ENCODE peak calls at places on chromosome 22, in eight cellular contexts. E is HCT116, V is lower lobe of right lung, Y is spleen, I is PC-3, M is AG10803, D is stomach, P is foreskin fibroblast. C is an unnamed sample.

GRCh38 chr22:39253427-39254070 is 8.8 kb upstream of the PDGFB start:
- DNase-seq in E (peak), V (no peak), Y (no peak), I (peak), M (peak), D (peak), P (peak), C (peak)

GRCh38 chr22:24011735-24012068 is 598 bp downstream of the CABIN1 start:
- DNase-seq in E (no peak), V (no peak), Y (no peak), I (peak), M (no peak), D (no peak), P (peak), C (no peak)

GRCh38 chr22:36027960-36028645 is 521 bp downstream of the RBFOX2 start:
- DNase-seq in E (no peak), V (no peak), Y (peak), I (peak), M (no peak), D (no peak), P (no peak), C (no peak)

GRCh38 chr22:24594569-24595120 is 1.8 kb upstream of the LRRC75B start:
- DNase-seq in E (no peak), V (peak), Y (no peak), I (no peak), M (no peak), D (peak), P (no peak), C (no peak)

GRCh38 chr22:47587861-47588582 is 825.6 kb downstream of the TBC1D22A start:
- DNase-seq in E (no peak), V (no peak), Y (no peak), I (no peak), M (no peak), D (peak), P (no peak), C (no peak)

GRCh38 chr22:27925331-27925730 is 6.3 kb upstream of the PITPNB start:
- DNase-seq in E (no peak), V (no peak), Y (no peak), I (no peak), M (no peak), D (no peak), P (no peak), C (no peak)

GRCh38 chr22:36136988-36137387 is 23.6 kb downstream of the APOL3 start:
- DNase-seq in E (no peak), V (no peak), Y (no peak), I (no peak), M (no peak), D (no peak), P (peak), C (no peak)

GRCh38 chr22:20267441-20268288 is 453 bp downstream of the RTN4R start:
- DNase-seq in E (no peak), V (peak), Y (no peak), I (peak), M (no peak), D (peak), P (no peak), C (no peak)

GRCh38 chr22:44505796-44506354 is 7.8 kb upstream of the RTL6 start:
- DNase-seq in E (no peak), V (no peak), Y (no peak), I (no peak), M (peak), D (no peak), P (no peak), C (no peak)

GRCh38 chr22:30182365-30182764 is 64.2 kb downstream of the LIF start:
- DNase-seq in E (no peak), V (no peak), Y (no peak), I (no peak), M (no peak), D (no peak), P (no peak), C (no peak)

GRCh38 chr22:30444632-30445437 is 19.3 kb downstream of the MTFP1 start:
- DNase-seq in E (peak), V (no peak), Y (no peak), I (peak), M (peak), D (peak), P (peak), C (no peak)

GRCh38 chr22:27573280-27573711 is 228.3 kb downstream of the MN1 start:
- DNase-seq in E (no peak), V (no peak), Y (peak), I (no peak), M (no peak), D (no peak), P (no peak), C (no peak)

DNA sequence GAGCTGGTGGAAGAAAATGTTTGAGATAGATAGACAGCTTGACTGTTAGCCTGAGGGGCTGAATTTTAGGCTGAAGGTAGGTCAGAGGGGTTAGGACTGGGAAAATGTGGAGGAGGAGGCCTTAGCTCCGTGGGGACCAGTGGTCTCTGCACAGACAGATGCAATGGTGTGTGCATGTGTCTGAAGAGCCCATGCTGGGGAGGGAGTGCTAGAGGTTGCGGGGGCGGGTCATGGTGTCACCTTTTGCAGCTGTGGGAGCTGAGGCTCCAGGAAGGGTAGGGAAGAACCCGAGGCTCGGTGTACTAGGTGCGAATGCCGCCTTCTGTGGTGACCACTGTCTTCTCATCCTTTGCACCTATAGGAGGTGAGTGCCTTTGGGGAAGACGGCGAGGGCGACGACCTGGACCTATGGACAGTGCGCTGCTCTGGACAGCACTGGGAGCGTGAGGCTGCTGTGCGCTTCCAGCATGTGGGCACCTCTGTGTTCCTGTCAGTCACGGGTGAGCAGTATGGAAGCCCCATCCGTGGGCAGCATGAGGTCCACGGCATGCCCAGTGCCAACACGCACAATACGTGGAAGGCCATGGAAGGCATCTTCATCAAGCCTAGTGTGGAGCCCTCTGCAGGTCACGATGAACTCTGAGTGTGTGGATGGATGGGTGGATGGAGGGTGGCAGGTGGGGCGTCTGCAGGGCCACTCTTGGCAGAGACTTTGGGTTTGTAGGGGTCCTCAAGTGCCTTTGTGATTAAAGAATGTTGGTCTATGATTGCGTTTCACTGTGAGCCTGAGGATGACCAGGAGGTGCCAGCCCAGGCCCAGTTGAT is 1.6 kb downstream of the SDF2L1 start:
- DNase-seq in E (no peak), V (no peak), Y (no peak), I (no peak), M (no peak), D (no peak), P (no peak), C (no peak)
- H3K4me3 ChIP-seq in E (peak), V (peak), Y (no peak), I (peak), M (no peak), D (peak), P (peak), C (peak)

GRCh38 chr22:22062306-22062793 is 79.8 kb upstream of the TOP3B start:
- DNase-seq in E (no peak), V (no peak), Y (no peak), I (no peak), M (no peak), D (no peak), P (no peak), C (no peak)

GRCh38 chr22:22058649-22059475 is 76.3 kb upstream of the TOP3B start:
- DNase-seq in E (no peak), V (no peak), Y (no peak), I (no peak), M (no peak), D (no peak), P (no peak), C (no peak)

GRCh38 chr22:22059476-22060002 is 77.0 kb upstream of the TOP3B start:
- DNase-seq in E (no peak), V (no peak), Y (no peak), I (no peak), M (no peak), D (no peak), P (no peak), C (no peak)

GRCh38 chr22:22061085-22062077 is 78.8 kb upstream of the TOP3B start:
- DNase-seq in E (peak), V (no peak), Y (no peak), I (peak), M (peak), D (no peak), P (peak), C (no peak)

DNA sequence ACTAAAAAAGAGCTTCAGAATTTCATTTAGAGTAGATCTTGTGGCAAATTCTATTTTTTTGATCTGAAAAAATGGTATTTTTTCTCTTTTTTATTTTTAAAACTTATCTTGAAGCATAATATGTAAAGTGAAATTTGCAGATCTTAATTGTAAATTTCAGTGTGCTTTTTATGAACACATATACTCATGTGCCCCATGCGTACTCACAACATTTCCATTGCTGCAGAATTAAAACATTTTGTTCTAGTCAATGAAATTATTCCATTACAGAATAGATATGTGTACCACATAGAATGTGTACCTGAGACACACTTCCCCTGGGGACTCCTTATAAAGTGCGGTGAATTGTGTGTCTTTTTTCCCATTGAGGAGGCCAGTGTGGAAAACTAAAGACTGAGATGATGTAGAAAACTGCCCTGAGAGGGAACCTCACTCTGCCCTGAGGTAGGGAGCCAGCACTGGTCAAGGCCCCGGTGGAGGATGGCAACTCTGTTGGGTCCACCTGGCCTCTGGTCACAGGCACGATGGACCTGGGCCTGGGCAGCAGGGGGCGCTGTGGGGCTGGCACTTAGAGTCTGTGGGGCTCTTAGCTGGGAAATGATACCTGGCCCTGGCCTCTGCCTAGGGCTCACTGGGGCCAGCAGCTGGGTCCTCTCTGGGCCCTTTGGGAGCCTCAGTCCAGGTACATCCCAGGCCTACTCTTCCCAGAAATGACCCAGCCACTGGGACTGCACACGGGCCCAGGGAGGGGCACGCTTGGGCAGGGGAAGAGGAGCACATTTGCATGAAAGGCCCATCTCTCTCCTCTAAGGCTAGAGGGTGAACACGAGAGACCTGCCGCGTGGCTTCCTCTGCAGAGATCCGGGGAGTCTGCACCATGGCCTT is 77.9 kb upstream of the TOP3B start:
- DNase-seq in E (peak), V (peak), Y (peak), I (peak), M (no peak), D (no peak), P (peak), C (no peak)
- TF ChIP-seq CTCF in E (peak), V (peak), Y (peak), I (peak), M (peak), D (no peak), P (peak), C (peak)

GRCh38 chr22:29030016-29030617 is 31.5 kb downstream of the C22orf31 start:
- DNase-seq in E (peak), V (no peak), Y (no peak), I (peak), M (peak), D (peak), P (peak), C (no peak)
- H3K4me3 ChIP-seq in E (peak), V (peak), Y (peak), I (peak), M (peak), D (peak), P (peak), C (peak)

DNA sequence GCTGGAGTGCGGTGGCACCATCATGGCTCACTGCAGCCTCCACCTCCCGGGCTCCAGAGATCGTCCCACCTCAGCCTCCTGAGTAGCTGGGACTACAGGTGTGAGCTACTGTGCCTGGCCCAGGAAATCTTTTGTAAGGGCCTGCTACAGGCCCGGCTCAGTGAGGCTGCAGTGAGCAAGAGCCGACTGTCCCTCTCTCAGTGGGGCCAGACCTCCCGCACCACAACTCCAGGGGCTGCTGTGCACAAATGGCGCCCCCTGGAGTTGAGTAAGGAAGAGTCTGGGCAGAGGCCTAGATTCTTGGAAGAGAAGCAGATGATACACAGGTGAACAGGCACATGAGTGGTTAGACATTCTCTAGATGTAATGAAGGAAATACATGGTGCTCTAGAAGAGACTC is 7.0 kb downstream of the SERHL2 start:
- DNase-seq in E (no peak), V (no peak), Y (no peak), I (no peak), M (no peak), D (no peak), P (peak), C (no peak)
- TF ChIP-seq CTCF in E (peak), V (peak), Y (no peak), I (peak), M (peak), D (no peak), P (peak), C (peak)

GRCh38 chr22:41923595-41924276 is 2.9 kb downstream of the TNFRSF13C start:
- DNase-seq in E (no peak), V (no peak), Y (no peak), I (no peak), M (no peak), D (no peak), P (no peak), C (no peak)

GRCh38 chr22:41922940-41923594 is 3.5 kb downstream of the TNFRSF13C start:
- DNase-seq in E (no peak), V (no peak), Y (no peak), I (no peak), M (no peak), D (no peak), P (no peak), C (no peak)

GRCh38 chr22:41928416-41929157 is 2.0 kb upstream of the TNFRSF13C start:
- DNase-seq in E (no peak), V (no peak), Y (peak), I (no peak), M (no peak), D (no peak), P (no peak), C (no peak)

GRCh38 chr22:41927813-41928212 is 1.2 kb upstream of the TNFRSF13C start:
- DNase-seq in E (no peak), V (no peak), Y (peak), I (no peak), M (no peak), D (no peak), P (no peak), C (no peak)

GRCh38 chr22:41925783-41926460 is 684 bp downstream of the TNFRSF13C start:
- DNase-seq in E (no peak), V (peak), Y (peak), I (peak), M (peak), D (peak), P (peak), C (no peak)
- H3K4me3 ChIP-seq in E (no peak), V (peak), Y (peak), I (peak), M (peak), D (peak), P (peak), C (peak)

DNA sequence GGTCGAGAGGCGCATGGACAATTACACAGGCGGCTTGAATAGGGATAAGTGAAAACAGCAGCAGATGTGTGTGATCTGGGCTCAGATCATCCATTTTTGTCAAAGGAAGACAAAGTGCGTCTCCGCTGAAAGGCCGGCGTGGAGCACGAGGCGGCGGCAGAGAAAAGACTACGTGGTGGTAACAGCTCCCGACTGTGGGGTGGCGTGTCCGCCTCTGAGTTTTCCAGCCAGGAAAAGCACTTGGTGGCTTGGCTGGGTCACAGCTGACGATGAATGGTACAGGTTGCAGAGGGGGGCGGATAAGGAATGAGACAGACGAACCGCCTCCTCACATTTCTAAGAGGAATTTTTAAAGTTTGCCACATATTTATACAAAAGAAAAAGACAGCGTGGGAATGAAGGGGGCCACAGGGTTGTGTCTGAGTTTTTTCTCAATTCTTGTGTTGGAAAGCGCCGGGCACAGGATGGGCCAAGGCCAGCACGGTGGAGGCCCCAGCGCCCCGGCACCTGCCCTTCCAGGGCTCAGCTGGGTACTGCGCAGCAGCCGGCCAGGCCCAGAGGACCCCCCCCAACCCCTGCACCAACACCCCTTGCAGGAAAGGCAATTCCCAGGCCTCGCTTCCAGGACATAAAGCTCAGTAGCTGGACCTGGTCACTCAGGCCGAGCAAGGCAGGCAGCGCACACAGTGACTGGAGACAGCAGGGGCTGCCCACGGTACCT is 80.5 kb downstream of the TRMU start:
- DNase-seq in E (no peak), V (no peak), Y (no peak), I (no peak), M (peak), D (no peak), P (peak), C (no peak)
- TF ChIP-seq CTCF in E (no peak), V (no peak), Y (no peak), I (no peak), M (peak), D (no peak), P (no peak), C (no peak)

GRCh38 chr22:49353185-49353584 is 474.5 kb downstream of the BRD1 start:
- DNase-seq in E (no peak), V (peak), Y (peak), I (no peak), M (no peak), D (peak), P (no peak), C (no peak)
- H3K4me3 ChIP-seq in E (no peak), V (no peak), Y (no peak), I (no peak), M (no peak), D (no peak), P (no peak), C (no peak)

GRCh38 chr22:37571258-37571991 is 8.5 kb downstream of the LGALS2 start:
- DNase-seq in E (peak), V (no peak), Y (no peak), I (peak), M (no peak), D (no peak), P (peak), C (no peak)
- TF ChIP-seq CTCF in E (peak), V (no peak), Y (no peak), I (peak), M (no peak), D (no peak), P (no peak), C (peak)

C was measured in AG04449.